ENCODE peak calls at places on chromosomes 12 and 14, in eight cellular contexts. One of them, this sample, is unnamed.

GRCh38 chr14:95290021-95290420 is 29.7 kb downstream of the CLMN start:
- DNase-seq in NCI-H1048: no peak
- DNase-seq in stimulated activated CD8-positive, alpha-beta memory T cell treated with anti-CD3 and anti-CD28 coated beads, Interleukin-7, amount 100 ng/mL, for 4 hours: no peak
- DNase-seq in RWPE1: no peak
- DNase-seq in WTC11: no peak
- DNase-seq in thoracic aorta: no peak
- DNase-seq in activated naive CD4-positive, alpha-beta T cell treated with anti-CD3 and anti-CD28 coated beads, Interleukin-2, amount 10 ng/mL, durations not matched to agents 7 days and 5 days: no peak
- DNase-seq in heart left ventricle: no peak
- DNase-seq in this sample: no peak

GRCh38 chr12:118611295-118611694 is 234.9 kb downstream of the SUDS3 start:
- DNase-seq in RWPE1: no peak
- DNase-seq in NCI-H1048: no peak
- DNase-seq in WTC11: peak
- DNase-seq in stimulated activated CD8-positive, alpha-beta memory T cell treated with anti-CD3 and anti-CD28 coated beads, Interleukin-7, amount 100 ng/mL, for 4 hours: no peak
- DNase-seq in activated naive CD4-positive, alpha-beta T cell treated with anti-CD3 and anti-CD28 coated beads, Interleukin-2, amount 10 ng/mL, durations not matched to agents 7 days and 5 days: no peak
- DNase-seq in heart left ventricle: no peak
- DNase-seq in thoracic aorta: peak
- DNase-seq in this sample: peak

GRCh38 chr14:70721542-70721941 is 79.8 kb downstream of the TTC9 start:
- DNase-seq in activated naive CD4-positive, alpha-beta T cell treated with anti-CD3 and anti-CD28 coated beads, Interleukin-2, amount 10 ng/mL, durations not matched to agents 7 days and 5 days: no peak
- DNase-seq in stimulated activated CD8-positive, alpha-beta memory T cell treated with anti-CD3 and anti-CD28 coated beads, Interleukin-7, amount 100 ng/mL, for 4 hours: no peak
- DNase-seq in thoracic aorta: no peak
- DNase-seq in NCI-H1048: no peak
- DNase-seq in heart left ventricle: no peak
- DNase-seq in WTC11: no peak
- DNase-seq in RWPE1: no peak
- DNase-seq in this sample: no peak

GRCh38 chr12:47901285-47902093 is 3.3 kb downstream of the VDR start:
- DNase-seq in NCI-H1048: no peak
- DNase-seq in heart left ventricle: no peak
- DNase-seq in stimulated activated CD8-positive, alpha-beta memory T cell treated with anti-CD3 and anti-CD28 coated beads, Interleukin-7, amount 100 ng/mL, for 4 hours: no peak
- DNase-seq in activated naive CD4-positive, alpha-beta T cell treated with anti-CD3 and anti-CD28 coated beads, Interleukin-2, amount 10 ng/mL, durations not matched to agents 7 days and 5 days: no peak
- DNase-seq in RWPE1: no peak
- DNase-seq in WTC11: no peak
- DNase-seq in thoracic aorta: no peak
- DNase-seq in this sample: no peak

GRCh38 chr14:24662753-24663152 is 28.8 kb upstream of the GZMB start:
- DNase-seq in WTC11: no peak
- DNase-seq in RWPE1: no peak
- DNase-seq in activated naive CD4-positive, alpha-beta T cell treated with anti-CD3 and anti-CD28 coated beads, Interleukin-2, amount 10 ng/mL, durations not matched to agents 7 days and 5 days: no peak
- DNase-seq in NCI-H1048: no peak
- DNase-seq in stimulated activated CD8-positive, alpha-beta memory T cell treated with anti-CD3 and anti-CD28 coated beads, Interleukin-7, amount 100 ng/mL, for 4 hours: no peak
- DNase-seq in heart left ventricle: peak
- DNase-seq in thoracic aorta: no peak
- DNase-seq in this sample: no peak

GRCh38 chr14:101844752-101845151 is 83.2 kb downstream of the PPP2R5C start:
- DNase-seq in NCI-H1048: no peak
- DNase-seq in stimulated activated CD8-positive, alpha-beta memory T cell treated with anti-CD3 and anti-CD28 coated beads, Interleukin-7, amount 100 ng/mL, for 4 hours: no peak
- DNase-seq in heart left ventricle: no peak
- DNase-seq in RWPE1: no peak
- DNase-seq in WTC11: no peak
- DNase-seq in activated naive CD4-positive, alpha-beta T cell treated with anti-CD3 and anti-CD28 coated beads, Interleukin-2, amount 10 ng/mL, durations not matched to agents 7 days and 5 days: no peak
- DNase-seq in thoracic aorta: no peak
- DNase-seq in this sample: no peak

GRCh38 chr12:26746315-26746714 is 86.7 kb downstream of the ITPR2 start:
- DNase-seq in stimulated activated CD8-positive, alpha-beta memory T cell treated with anti-CD3 and anti-CD28 coated beads, Interleukin-7, amount 100 ng/mL, for 4 hours: no peak
- DNase-seq in RWPE1: peak
- DNase-seq in WTC11: no peak
- DNase-seq in activated naive CD4-positive, alpha-beta T cell treated with anti-CD3 and anti-CD28 coated beads, Interleukin-2, amount 10 ng/mL, durations not matched to agents 7 days and 5 days: no peak
- DNase-seq in heart left ventricle: no peak
- DNase-seq in thoracic aorta: no peak
- DNase-seq in NCI-H1048: no peak
- DNase-seq in this sample: no peak

GRCh38 chr14:71474866-71475265 is 457.4 kb upstream of the RGS6 start:
- DNase-seq in WTC11: no peak
- DNase-seq in thoracic aorta: no peak
- DNase-seq in activated naive CD4-positive, alpha-beta T cell treated with anti-CD3 and anti-CD28 coated beads, Interleukin-2, amount 10 ng/mL, durations not matched to agents 7 days and 5 days: no peak
- DNase-seq in heart left ventricle: no peak
- DNase-seq in stimulated activated CD8-positive, alpha-beta memory T cell treated with anti-CD3 and anti-CD28 coated beads, Interleukin-7, amount 100 ng/mL, for 4 hours: no peak
- DNase-seq in NCI-H1048: no peak
- DNase-seq in RWPE1: no peak
- DNase-seq in this sample: no peak

GRCh38 chr14:68486033-68486732 is 306.7 kb downstream of the ZFP36L1 start:
- DNase-seq in NCI-H1048: no peak
- DNase-seq in stimulated activated CD8-positive, alpha-beta memory T cell treated with anti-CD3 and anti-CD28 coated beads, Interleukin-7, amount 100 ng/mL, for 4 hours: no peak
- DNase-seq in RWPE1: no peak
- DNase-seq in heart left ventricle: no peak
- DNase-seq in activated naive CD4-positive, alpha-beta T cell treated with anti-CD3 and anti-CD28 coated beads, Interleukin-2, amount 10 ng/mL, durations not matched to agents 7 days and 5 days: no peak
- DNase-seq in thoracic aorta: no peak
- DNase-seq in WTC11: no peak
- DNase-seq in this sample: no peak

GRCh38 chr14:21136024-21136423 is 19.8 kb downstream of the OR5AU1 start:
- DNase-seq in stimulated activated CD8-positive, alpha-beta memory T cell treated with anti-CD3 and anti-CD28 coated beads, Interleukin-7, amount 100 ng/mL, for 4 hours: no peak
- DNase-seq in WTC11: no peak
- DNase-seq in RWPE1: peak
- DNase-seq in activated naive CD4-positive, alpha-beta T cell treated with anti-CD3 and anti-CD28 coated beads, Interleukin-2, amount 10 ng/mL, durations not matched to agents 7 days and 5 days: no peak
- DNase-seq in NCI-H1048: no peak
- DNase-seq in heart left ventricle: no peak
- DNase-seq in thoracic aorta: no peak
- DNase-seq in this sample: no peak

GRCh38 chr14:95143813-95144620 is 13.3 kb downstream of the DICER1 start:
- DNase-seq in heart left ventricle: no peak
- DNase-seq in thoracic aorta: no peak
- DNase-seq in WTC11: no peak
- DNase-seq in stimulated activated CD8-positive, alpha-beta memory T cell treated with anti-CD3 and anti-CD28 coated beads, Interleukin-7, amount 100 ng/mL, for 4 hours: no peak
- DNase-seq in RWPE1: no peak
- DNase-seq in NCI-H1048: no peak
- DNase-seq in activated naive CD4-positive, alpha-beta T cell treated with anti-CD3 and anti-CD28 coated beads, Interleukin-2, amount 10 ng/mL, durations not matched to agents 7 days and 5 days: no peak
- DNase-seq in this sample: no peak

GRCh38 chr14:101291390-101291789 is 269.9 kb upstream of the DIO3 start:
- DNase-seq in WTC11: no peak
- DNase-seq in NCI-H1048: no peak
- DNase-seq in stimulated activated CD8-positive, alpha-beta memory T cell treated with anti-CD3 and anti-CD28 coated beads, Interleukin-7, amount 100 ng/mL, for 4 hours: no peak
- DNase-seq in RWPE1: no peak
- DNase-seq in heart left ventricle: no peak
- DNase-seq in activated naive CD4-positive, alpha-beta T cell treated with anti-CD3 and anti-CD28 coated beads, Interleukin-2, amount 10 ng/mL, durations not matched to agents 7 days and 5 days: no peak
- DNase-seq in thoracic aorta: no peak
- DNase-seq in this sample: no peak

GRCh38 chr14:64092338-64092737 is 201.8 kb downstream of the ESR2 start:
- DNase-seq in RWPE1: no peak
- DNase-seq in stimulated activated CD8-positive, alpha-beta memory T cell treated with anti-CD3 and anti-CD28 coated beads, Interleukin-7, amount 100 ng/mL, for 4 hours: no peak
- DNase-seq in WTC11: no peak
- DNase-seq in NCI-H1048: no peak
- DNase-seq in activated naive CD4-positive, alpha-beta T cell treated with anti-CD3 and anti-CD28 coated beads, Interleukin-2, amount 10 ng/mL, durations not matched to agents 7 days and 5 days: no peak
- DNase-seq in thoracic aorta: no peak
- DNase-seq in heart left ventricle: no peak
- DNase-seq in this sample: no peak

GRCh38 chr14:31265701-31266398 is 58.3 kb upstream of the HECTD1 start:
- DNase-seq in activated naive CD4-positive, alpha-beta T cell treated with anti-CD3 and anti-CD28 coated beads, Interleukin-2, amount 10 ng/mL, durations not matched to agents 7 days and 5 days: no peak
- DNase-seq in thoracic aorta: no peak
- DNase-seq in heart left ventricle: no peak
- DNase-seq in NCI-H1048: no peak
- DNase-seq in WTC11: no peak
- DNase-seq in stimulated activated CD8-positive, alpha-beta memory T cell treated with anti-CD3 and anti-CD28 coated beads, Interleukin-7, amount 100 ng/mL, for 4 hours: no peak
- DNase-seq in RWPE1: peak
- DNase-seq in this sample: no peak

GRCh38 chr12:128784030-128784770 is 39.6 kb downstream of the SLC15A4 start:
- DNase-seq in heart left ventricle: no peak
- DNase-seq in WTC11: no peak
- DNase-seq in stimulated activated CD8-positive, alpha-beta memory T cell treated with anti-CD3 and anti-CD28 coated beads, Interleukin-7, amount 100 ng/mL, for 4 hours: no peak
- DNase-seq in thoracic aorta: no peak
- DNase-seq in NCI-H1048: no peak
- DNase-seq in activated naive CD4-positive, alpha-beta T cell treated with anti-CD3 and anti-CD28 coated beads, Interleukin-2, amount 10 ng/mL, durations not matched to agents 7 days and 5 days: no peak
- DNase-seq in RWPE1: no peak
- DNase-seq in this sample: no peak

GRCh38 chr14:101025656-101026055 is 122.1 kb upstream of the RTL1 start:
- DNase-seq in stimulated activated CD8-positive, alpha-beta memory T cell treated with anti-CD3 and anti-CD28 coated beads, Interleukin-7, amount 100 ng/mL, for 4 hours: no peak
- DNase-seq in NCI-H1048: no peak
- DNase-seq in thoracic aorta: no peak
- DNase-seq in WTC11: no peak
- DNase-seq in activated naive CD4-positive, alpha-beta T cell treated with anti-CD3 and anti-CD28 coated beads, Interleukin-2, amount 10 ng/mL, durations not matched to agents 7 days and 5 days: peak
- DNase-seq in RWPE1: no peak
- DNase-seq in heart left ventricle: no peak
- DNase-seq in this sample: no peak

GRCh38 chr12:18868673-18869072 is 130.8 kb downstream of the CAPZA3 start:
- DNase-seq in RWPE1: no peak
- DNase-seq in heart left ventricle: no peak
- DNase-seq in NCI-H1048: no peak
- DNase-seq in activated naive CD4-positive, alpha-beta T cell treated with anti-CD3 and anti-CD28 coated beads, Interleukin-2, amount 10 ng/mL, durations not matched to agents 7 days and 5 days: no peak
- DNase-seq in thoracic aorta: no peak
- DNase-seq in WTC11: no peak
- DNase-seq in stimulated activated CD8-positive, alpha-beta memory T cell treated with anti-CD3 and anti-CD28 coated beads, Interleukin-7, amount 100 ng/mL, for 4 hours: no peak
- DNase-seq in this sample: no peak

GRCh38 chr14:80269338-80269935 is 58.1 kb upstream of the DIO2 start:
- DNase-seq in thoracic aorta: no peak
- DNase-seq in RWPE1: no peak
- DNase-seq in stimulated activated CD8-positive, alpha-beta memory T cell treated with anti-CD3 and anti-CD28 coated beads, Interleukin-7, amount 100 ng/mL, for 4 hours: no peak
- DNase-seq in WTC11: no peak
- DNase-seq in NCI-H1048: no peak
- DNase-seq in heart left ventricle: no peak
- DNase-seq in activated naive CD4-positive, alpha-beta T cell treated with anti-CD3 and anti-CD28 coated beads, Interleukin-2, amount 10 ng/mL, durations not matched to agents 7 days and 5 days: no peak
- DNase-seq in this sample: no peak

GRCh38 chr14:68794130-68794855 is 1.4 kb upstream of the ZFP36L1 start:
- DNase-seq in WTC11: peak
- DNase-seq in RWPE1: peak
- DNase-seq in thoracic aorta: peak
- DNase-seq in stimulated activated CD8-positive, alpha-beta memory T cell treated with anti-CD3 and anti-CD28 coated beads, Interleukin-7, amount 100 ng/mL, for 4 hours: peak
- DNase-seq in heart left ventricle: peak
- DNase-seq in NCI-H1048: no peak
- DNase-seq in activated naive CD4-positive, alpha-beta T cell treated with anti-CD3 and anti-CD28 coated beads, Interleukin-2, amount 10 ng/mL, durations not matched to agents 7 days and 5 days: peak
- DNase-seq in this sample: peak

GRCh38 chr12:120249875-120250795 is 15.4 kb downstream of the PXN start:
- DNase-seq in activated naive CD4-positive, alpha-beta T cell treated with anti-CD3 and anti-CD28 coated beads, Interleukin-2, amount 10 ng/mL, durations not matched to agents 7 days and 5 days: peak
- DNase-seq in heart left ventricle: peak
- DNase-seq in thoracic aorta: no peak
- DNase-seq in WTC11: no peak
- DNase-seq in RWPE1: no peak
- DNase-seq in NCI-H1048: no peak
- DNase-seq in stimulated activated CD8-positive, alpha-beta memory T cell treated with anti-CD3 and anti-CD28 coated beads, Interleukin-7, amount 100 ng/mL, for 4 hours: no peak
- DNase-seq in this sample: no peak

GRCh38 chr12:2167231-2167630 is 114.4 kb downstream of the CACNA1C start:
- DNase-seq in NCI-H1048: no peak
- DNase-seq in stimulated activated CD8-positive, alpha-beta memory T cell treated with anti-CD3 and anti-CD28 coated beads, Interleukin-7, amount 100 ng/mL, for 4 hours: no peak
- DNase-seq in thoracic aorta: no peak
- DNase-seq in WTC11: no peak
- DNase-seq in RWPE1: no peak
- DNase-seq in heart left ventricle: no peak
- DNase-seq in activated naive CD4-positive, alpha-beta T cell treated with anti-CD3 and anti-CD28 coated beads, Interleukin-2, amount 10 ng/mL, durations not matched to agents 7 days and 5 days: no peak
- DNase-seq in this sample: no peak

GRCh38 chr12:45290218-45290609 is 74.3 kb downstream of the ANO6 start:
- DNase-seq in activated naive CD4-positive, alpha-beta T cell treated with anti-CD3 and anti-CD28 coated beads, Interleukin-2, amount 10 ng/mL, durations not matched to agents 7 days and 5 days: no peak
- DNase-seq in NCI-H1048: no peak
- DNase-seq in RWPE1: peak
- DNase-seq in stimulated activated CD8-positive, alpha-beta memory T cell treated with anti-CD3 and anti-CD28 coated beads, Interleukin-7, amount 100 ng/mL, for 4 hours: no peak
- DNase-seq in thoracic aorta: no peak
- DNase-seq in WTC11: no peak
- DNase-seq in heart left ventricle: no peak
- DNase-seq in this sample: no peak

GRCh38 chr12:65603428-65604351 is 220.6 kb upstream of the HMGA2 start:
- DNase-seq in activated naive CD4-positive, alpha-beta T cell treated with anti-CD3 and anti-CD28 coated beads, Interleukin-2, amount 10 ng/mL, durations not matched to agents 7 days and 5 days: no peak
- DNase-seq in RWPE1: peak
- DNase-seq in NCI-H1048: no peak
- DNase-seq in heart left ventricle: peak
- DNase-seq in thoracic aorta: no peak
- DNase-seq in stimulated activated CD8-positive, alpha-beta memory T cell treated with anti-CD3 and anti-CD28 coated beads, Interleukin-7, amount 100 ng/mL, for 4 hours: no peak
- DNase-seq in WTC11: no peak
- DNase-seq in this sample: no peak

GRCh38 chr12:93722757-93723567 is 45.8 kb downstream of the CRADD start:
- DNase-seq in thoracic aorta: no peak
- DNase-seq in RWPE1: peak
- DNase-seq in WTC11: no peak
- DNase-seq in activated naive CD4-positive, alpha-beta T cell treated with anti-CD3 and anti-CD28 coated beads, Interleukin-2, amount 10 ng/mL, durations not matched to agents 7 days and 5 days: no peak
- DNase-seq in NCI-H1048: no peak
- DNase-seq in heart left ventricle: no peak
- DNase-seq in stimulated activated CD8-positive, alpha-beta memory T cell treated with anti-CD3 and anti-CD28 coated beads, Interleukin-7, amount 100 ng/mL, for 4 hours: no peak
- DNase-seq in this sample: no peak

GRCh38 chr12:107131832-107132616 is 38.7 kb upstream of the CRY1 start:
- DNase-seq in NCI-H1048: peak
- DNase-seq in heart left ventricle: no peak
- DNase-seq in thoracic aorta: no peak
- DNase-seq in RWPE1: peak
- DNase-seq in activated naive CD4-positive, alpha-beta T cell treated with anti-CD3 and anti-CD28 coated beads, Interleukin-2, amount 10 ng/mL, durations not matched to agents 7 days and 5 days: no peak
- DNase-seq in stimulated activated CD8-positive, alpha-beta memory T cell treated with anti-CD3 and anti-CD28 coated beads, Interleukin-7, amount 100 ng/mL, for 4 hours: no peak
- DNase-seq in WTC11: no peak
- DNase-seq in this sample: no peak

This sample was measured in ecto neural progenitor cell.